ENCODE peak calls at places on chromosome 13, in four cellular contexts. F is Panc1, B is fibroblast of pulmonary artery, Q is endothelial cell of umbilical vein. S is an unnamed sample.

GRCh38 chr13:93786846-93787245 is 560.2 kb downstream of the GPC6 start:
- DNase-seq in Q (no peak), B (peak; percentile 28), F (no peak), S (no peak)

GRCh38 chr13:110361365-110361911 is 54.4 kb downstream of the COL4A2 start:
- DNase-seq in Q (no peak), F (no peak), B (peak; percentile 98), S (no peak)

GRCh38 chr13:23147827-23148226 is 33.0 kb upstream of the SGCG start:
- DNase-seq in Q (no peak), B (no peak), F (no peak), S (no peak)

GRCh38 chr13:112159575-112160547 is 92.9 kb downstream of the SOX1 start:
- DNase-seq in Q (no peak), F (no peak), B (no peak), S (no peak)

GRCh38 chr13:114151565-114152284 is 19.3 kb upstream of the RASA3 start:
- DNase-seq in Q (no peak), B (no peak), F (no peak), S (no peak)

GRCh38 chr13:99655351-99656091 is 154.2 kb downstream of the TM9SF2 start:
- DNase-seq in F (no peak), B (no peak), Q (no peak), S (no peak)

GRCh38 chr13:37741536-37741935 is 128.0 kb downstream of the TRPC4 start:
- DNase-seq in B (no peak), F (no peak), Q (no peak), S (no peak)

GRCh38 chr13:21917046-21918010 is 246.5 kb downstream of the FGF9 start:
- DNase-seq in B (no peak), Q (no peak), F (no peak), S (no peak)

GRCh38 chr13:51729853-51730553 is 74.0 kb downstream of the DHRS12 start:
- DNase-seq in B (peak; percentile 90), Q (peak; percentile 71), F (no peak), S (no peak)

GRCh38 chr13:91368676-91369425 is 21.4 kb downstream of the MIR17HG start:
- DNase-seq in Q (no peak), F (no peak), B (peak; percentile 12), S (no peak)

GRCh38 chr13:25353344-25353743 is 18.4 kb upstream of the ATP8A2 start:
- DNase-seq in F (no peak), B (no peak), Q (no peak), S (no peak)

GRCh38 chr13:87671031-87671823 is at the start of gene SLITRK5:
- DNase-seq in F (no peak), B (peak; percentile 53), Q (peak; percentile 52), S (peak; percentile 58)
- TF ChIP-seq CTCF in F (peak; percentile 91), B (peak; percentile 71), Q (peak; percentile 95), S (no peak)

GRCh38 chr13:31699650-31700049 is 39.7 kb upstream of the RXFP2 start:
- DNase-seq in Q (peak; percentile 47), F (no peak), B (peak; percentile 39), S (no peak)
- TF ChIP-seq CTCF in Q (peak; percentile 62), F (no peak), B (peak; percentile 50), S (no peak)

DNA sequence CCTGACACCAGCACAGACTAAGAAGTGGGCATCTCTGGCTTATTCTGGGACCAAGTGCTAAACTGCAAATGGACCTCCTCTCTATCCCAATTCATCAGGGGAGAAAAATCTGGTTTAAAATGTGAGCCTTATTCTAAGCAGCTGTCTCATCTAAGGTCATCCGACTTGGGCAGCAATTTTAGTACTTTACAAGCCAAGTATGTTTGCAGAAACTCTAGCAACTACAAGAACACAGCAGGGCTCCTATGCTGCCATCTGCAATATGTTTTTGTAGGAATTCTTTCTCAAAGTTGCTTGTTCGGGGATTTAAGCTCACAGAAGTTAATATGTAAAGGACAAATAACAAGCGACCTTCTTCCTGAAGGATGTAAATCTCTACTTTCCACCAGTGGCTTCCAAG is 113.1 kb downstream of the FOXO1 start:
- DNase-seq in Q (no peak), F (no peak), B (no peak), S (no peak)
- TF ChIP-seq CTCF in Q (no peak), F (no peak), B (no peak), S (no peak)

GRCh38 chr13:49315036-49315565 is 67.4 kb downstream of the CDADC1 start:
- DNase-seq in Q (no peak), F (no peak), B (no peak), S (no peak)
- TF ChIP-seq CTCF in Q (no peak), F (no peak), B (no peak), S (no peak)